ENCODE peak calls at places on chromosomes 5 and 9, in nine cellular contexts. N, I, E, F, P, U, K, L and D are unnamed samples.

GRCh38 chr5:171898379-171898778 is 108.1 kb downstream of the FBXW11 start:
- DNase-seq in N (no peak), I (peak; percentile 26), E (peak; percentile 32), F (no peak), P (no peak), U (no peak), K (no peak), L (no peak), D (no peak)

GRCh38 chr9:92501671-92502393 is 19.5 kb upstream of the ASPN start:
- DNase-seq in N (no peak), I (peak; percentile 55), E (peak; percentile 57), F (peak; percentile 28), P (peak; percentile 26), U (peak; percentile 50), K (no peak), L (peak; percentile 88), D (no peak)

GRCh38 chr5:175809531-175810121 is 61.8 kb upstream of the CPLX2 start:
- DNase-seq in N (no peak), I (peak; percentile 80), E (peak; percentile 97), F (no peak), P (no peak), U (no peak), K (no peak), L (no peak), D (no peak)

GRCh38 chr9:108468364-108468763 is 387.4 kb downstream of the ACTL7B start:
- DNase-seq in N (no peak), I (peak; percentile 59), E (peak; percentile 62), F (no peak), P (peak; percentile 38), U (peak; percentile 56), K (peak; percentile 34), L (no peak), D (no peak)

GRCh38 chr9:132354645-132355355 is at the start of gene SETX:
- DNase-seq in N (peak; percentile 90), I (peak; percentile 94), E (peak; percentile 96), F (peak; percentile 97), P (peak; percentile 98), U (peak; percentile 99), K (peak; percentile 98), L (peak; percentile 98), D (peak; percentile 93)

GRCh38 chr9:129656795-129657390 is 8.6 kb upstream of the PRRX2 start:
- DNase-seq in N (no peak), I (peak; percentile 85), E (peak; percentile 87), F (no peak), P (no peak), U (no peak), K (no peak), L (no peak), D (no peak)

GRCh38 chr9:33159058-33159759 is 7.9 kb downstream of the B4GALT1 start:
- DNase-seq in N (no peak), I (peak; percentile 83), E (peak; percentile 59), F (peak; percentile 82), P (peak; percentile 86), U (peak; percentile 47), K (peak; percentile 33), L (peak; percentile 87), D (no peak)

GRCh38 chr5:132387649-132388117 is 18.2 kb downstream of the SLC22A5 start:
- DNase-seq in N (peak; percentile 57), I (peak; percentile 99), E (peak; percentile 91), F (peak; percentile 81), P (peak; percentile 73), U (no peak), K (peak; percentile 23), L (peak; percentile 91), D (no peak)

GRCh38 chr5:142871880-142872200 is 101.7 kb downstream of the ARHGAP26 start:
- DNase-seq in N (no peak), I (peak; percentile 57), E (no peak), F (no peak), P (no peak), U (no peak), K (no peak), L (no peak), D (no peak)

GRCh38 chr5:79386679-79387078 is 127.3 kb downstream of the HOMER1 start:
- DNase-seq in N (no peak), I (no peak), E (no peak), F (no peak), P (no peak), U (no peak), K (no peak), L (no peak), D (no peak)

GRCh38 chr5:126720369-126720768 is 56.6 kb upstream of the LMNB1 start:
- DNase-seq in N (no peak), I (no peak), E (no peak), F (no peak), P (no peak), U (no peak), K (no peak), L (no peak), D (no peak)

GRCh38 chr5:113162770-113163169 is 186.2 kb downstream of the DCP2 start:
- DNase-seq in N (no peak), I (peak; percentile 79), E (peak; percentile 45), F (no peak), P (no peak), U (no peak), K (no peak), L (no peak), D (no peak)

DNA sequence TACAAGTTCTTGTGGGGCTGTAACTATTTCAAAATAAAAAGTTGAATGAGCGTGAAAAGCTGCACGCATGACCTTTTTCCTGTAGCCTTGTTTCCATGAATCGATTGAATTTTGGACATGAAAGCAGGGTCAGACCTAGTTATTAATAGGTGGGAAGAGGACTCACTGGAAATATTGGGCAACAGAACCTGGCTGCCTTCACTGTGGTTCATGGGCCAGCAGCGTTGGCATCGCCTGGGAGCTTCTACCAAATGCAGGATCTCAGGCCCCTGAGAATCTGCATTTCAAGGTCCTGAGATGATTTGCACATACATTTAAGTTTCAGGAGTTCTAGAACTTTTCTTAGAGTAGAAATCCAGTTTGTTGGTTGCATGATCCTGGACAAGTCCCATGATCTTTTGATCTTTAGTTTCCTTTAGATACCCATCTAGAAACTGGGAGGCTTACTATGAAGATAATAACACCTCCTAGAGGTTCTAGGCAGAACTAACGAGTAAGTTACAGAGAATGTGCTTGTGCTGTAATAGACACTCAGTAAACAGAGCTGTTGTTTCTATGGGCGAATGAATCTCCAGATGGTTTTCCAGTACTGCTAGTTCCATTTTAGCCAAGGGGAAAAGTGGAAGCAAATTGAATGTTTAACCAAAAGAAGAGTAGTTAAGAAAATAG is 12.4 kb downstream of the ANKRD33B start:
- DNase-seq in N (no peak), I (no peak), E (no peak), F (no peak), P (no peak), U (no peak), K (no peak), L (no peak), D (no peak)
- TF ChIP-seq CTCF in N (no peak), I (no peak), E (peak; percentile 32), F (no peak), P (no peak), U (no peak), K (no peak), L (no peak), D (no peak)

GRCh38 chr9:82799300-82799699 is 263.6 kb downstream of the RASEF start:
- DNase-seq in N (no peak), I (no peak), E (no peak), F (no peak), P (no peak), U (no peak), K (no peak), L (no peak), D (no peak)
- TF ChIP-seq CTCF in N (no peak), I (no peak), E (no peak), F (no peak), P (no peak), U (no peak), K (no peak), L (no peak), D (no peak)

DNA sequence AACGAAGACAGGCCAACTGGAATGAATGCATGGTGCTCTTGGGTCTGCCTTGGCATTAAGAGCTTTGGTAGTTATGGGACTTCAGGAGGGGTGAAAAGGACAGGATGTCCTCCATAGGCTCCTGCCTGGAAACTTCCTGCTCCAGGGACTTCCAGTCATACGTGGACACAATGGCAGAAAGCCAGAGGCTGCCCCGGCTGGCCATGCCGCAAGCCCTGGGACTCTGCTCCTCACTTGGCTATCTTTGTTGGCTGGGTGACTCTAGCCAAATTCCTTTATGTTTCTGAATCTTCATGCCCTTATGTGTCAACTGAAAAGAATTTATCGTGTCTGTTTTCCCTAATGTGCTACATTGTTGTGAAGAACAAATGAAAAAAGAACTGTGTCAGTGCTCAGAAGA is 136.9 kb downstream of the SIL1 start:
- DNase-seq in N (no peak), I (peak; percentile 81), E (peak; percentile 48), F (peak; percentile 50), P (no peak), U (no peak), K (no peak), L (peak; percentile 74), D (no peak)
- TF ChIP-seq CTCF in N (no peak), I (no peak), E (no peak), F (no peak), P (no peak), U (no peak), K (no peak), L (no peak), D (no peak)

GRCh38 chr9:128103589-128103962 is 24.0 kb downstream of the PTGES2 start:
- DNase-seq in N (no peak), I (no peak), E (no peak), F (peak; percentile 41), P (no peak), U (no peak), K (no peak), L (no peak), D (no peak)
- TF ChIP-seq CTCF in N (no peak), I (no peak), E (peak; percentile 51), F (no peak), P (no peak), U (no peak), K (peak; percentile 23), L (no peak), D (peak; percentile 34)

DNA sequence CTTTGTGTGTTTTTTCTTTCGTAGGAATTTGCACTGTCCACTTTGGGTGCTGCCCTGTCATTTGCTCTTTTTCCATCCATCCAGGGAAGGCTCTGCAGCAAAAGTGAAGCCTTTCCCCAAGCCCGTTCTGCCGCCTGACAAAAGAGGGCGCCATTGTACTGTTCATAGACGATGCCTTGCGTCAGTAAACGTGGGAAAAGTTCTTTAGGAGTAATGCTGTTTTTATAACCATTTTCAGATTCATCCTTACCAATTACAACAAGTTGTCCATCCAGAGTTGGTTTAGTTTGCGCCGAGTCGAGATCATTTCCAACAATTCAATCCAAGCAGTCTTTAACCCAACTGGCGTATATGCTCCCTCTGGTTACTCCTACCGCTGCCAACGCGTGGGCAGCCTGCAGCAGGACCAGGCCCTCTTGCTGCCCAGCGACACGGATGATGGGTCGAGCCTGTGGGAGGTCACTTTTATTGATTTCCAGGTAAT is 34.3 kb upstream of the RPS23 start:
- DNase-seq in N (peak; percentile 72), I (peak; percentile 82), E (peak; percentile 83), F (peak; percentile 65), P (peak; percentile 64), U (peak; percentile 77), K (peak; percentile 75), L (peak; percentile 67), D (peak; percentile 44)
- TF ChIP-seq CTCF in N (peak; percentile 68), I (peak; percentile 99), E (peak; percentile 96), F (peak; percentile 50), P (peak; percentile 56), U (peak; percentile 61), K (peak; percentile 89), L (peak; percentile 40), D (peak; percentile 94)

GRCh38 chr5:55402199-55402598 is 94.4 kb downstream of the MTREX start:
- DNase-seq in N (no peak), I (no peak), E (no peak), F (no peak), P (no peak), U (no peak), K (no peak), L (no peak), D (no peak)
- TF ChIP-seq CTCF in N (no peak), I (peak; percentile 15), E (peak; percentile 17), F (no peak), P (peak; percentile 14), U (peak; percentile 24), K (no peak), L (no peak), D (peak; percentile 43)